ENCODE peak calls at places on chromosomes 3 and 15, in nine cellular contexts. G is sigmoid colon, H is colonic mucosa, C is mammary epithelial cell, E is lung, Z is ovary, D is left lung, U is SK-N-SH, X is mesenchymal stem cell. Q is an unnamed sample.

GRCh38 chr15:68717952-68718351 is 102.7 kb downstream of the ANP32A start:
- DNase-seq in G (no peak), H (no peak), C (no peak), E (no peak), Z (no peak), D (no peak), U (no peak), X (no peak), Q (no peak)

GRCh38 chr3:141063831-141064230 is 12.7 kb downstream of the SPSB4 start:
- DNase-seq in G (peak), H (no peak), C (no peak), E (no peak), Z (no peak), D (no peak), U (peak), X (no peak), Q (no peak)

GRCh38 chr3:72964633-72965032 is 32.0 kb upstream of the PPP4R2 start:
- DNase-seq in G (no peak), H (no peak), C (no peak), E (no peak), Z (no peak), D (no peak), U (no peak), X (no peak), Q (no peak)

GRCh38 chr3:49359623-49360022 is 1.5 kb upstream of the GPX1 start:
- DNase-seq in G (no peak), H (no peak), C (peak), E (no peak), Z (no peak), D (no peak), U (no peak), X (peak), Q (no peak)

GRCh38 chr15:85754993-85755392 is 39.7 kb downstream of the KLHL25 start:
- DNase-seq in G (peak), H (no peak), C (no peak), E (no peak), Z (no peak), D (no peak), U (peak), X (no peak), Q (no peak)

GRCh38 chr3:58020740-58021071 is 12.5 kb downstream of the FLNB start:
- DNase-seq in G (no peak), H (peak), C (no peak), E (no peak), Z (no peak), D (no peak), U (no peak), X (no peak), Q (no peak)

GRCh38 chr3:149382091-149382467 is 4.6 kb upstream of the TM4SF1 start:
- DNase-seq in G (no peak), H (no peak), C (peak), E (no peak), Z (no peak), D (no peak), U (no peak), X (peak), Q (no peak)

GRCh38 chr3:37793889-37794591 is 67.6 kb upstream of the CTDSPL start:
- DNase-seq in G (no peak), H (no peak), C (no peak), E (no peak), Z (no peak), D (no peak), U (no peak), X (no peak), Q (no peak)

GRCh38 chr3:50210510-50211367 is 5.7 kb downstream of the SLC38A3 start:
- DNase-seq in G (no peak), H (peak), C (no peak), E (no peak), Z (no peak), D (no peak), U (no peak), X (no peak), Q (no peak)

GRCh38 chr3:46939578-46940405 is 36.8 kb downstream of the CCDC12 start:
- DNase-seq in G (no peak), H (no peak), C (no peak), E (no peak), Z (no peak), D (no peak), U (no peak), X (no peak), Q (no peak)

GRCh38 chr3:46944191-46944590 is 32.4 kb downstream of the CCDC12 start:
- DNase-seq in G (no peak), H (no peak), C (no peak), E (no peak), Z (no peak), D (no peak), U (no peak), X (no peak), Q (no peak)

GRCh38 chr3:46943237-46944187 is 33.0 kb downstream of the CCDC12 start:
- DNase-seq in G (no peak), H (peak), C (peak), E (peak), Z (no peak), D (no peak), U (no peak), X (no peak), Q (no peak)

GRCh38 chr3:46942079-46942478 is 34.5 kb downstream of the CCDC12 start:
- DNase-seq in G (no peak), H (no peak), C (no peak), E (no peak), Z (no peak), D (no peak), U (no peak), X (no peak), Q (no peak)

GRCh38 chr3:46942481-46943236 is 33.9 kb downstream of the CCDC12 start:
- DNase-seq in G (no peak), H (no peak), C (no peak), E (no peak), Z (no peak), D (no peak), U (no peak), X (no peak), Q (no peak)
- H3K27ac ChIP-seq in G (no peak), H (peak), C (peak), E (peak), Z (no peak), D (peak), U (no peak), X (peak), Q (no peak)

GRCh38 chr3:192515661-192516040 is 211.7 kb downstream of the FGF12 start:
- DNase-seq in G (no peak), H (no peak), C (no peak), E (no peak), Z (no peak), D (no peak), U (no peak), X (no peak), Q (no peak)

GRCh38 chr3:192516850-192517249 is 210.5 kb downstream of the FGF12 start:
- DNase-seq in G (no peak), H (no peak), C (no peak), E (no peak), Z (no peak), D (no peak), U (no peak), X (no peak), Q (no peak)

GRCh38 chr3:192514754-192515660 is 212.3 kb downstream of the FGF12 start:
- DNase-seq in G (no peak), H (peak), C (no peak), E (no peak), Z (no peak), D (peak), U (peak), X (no peak), Q (peak)

DNA sequence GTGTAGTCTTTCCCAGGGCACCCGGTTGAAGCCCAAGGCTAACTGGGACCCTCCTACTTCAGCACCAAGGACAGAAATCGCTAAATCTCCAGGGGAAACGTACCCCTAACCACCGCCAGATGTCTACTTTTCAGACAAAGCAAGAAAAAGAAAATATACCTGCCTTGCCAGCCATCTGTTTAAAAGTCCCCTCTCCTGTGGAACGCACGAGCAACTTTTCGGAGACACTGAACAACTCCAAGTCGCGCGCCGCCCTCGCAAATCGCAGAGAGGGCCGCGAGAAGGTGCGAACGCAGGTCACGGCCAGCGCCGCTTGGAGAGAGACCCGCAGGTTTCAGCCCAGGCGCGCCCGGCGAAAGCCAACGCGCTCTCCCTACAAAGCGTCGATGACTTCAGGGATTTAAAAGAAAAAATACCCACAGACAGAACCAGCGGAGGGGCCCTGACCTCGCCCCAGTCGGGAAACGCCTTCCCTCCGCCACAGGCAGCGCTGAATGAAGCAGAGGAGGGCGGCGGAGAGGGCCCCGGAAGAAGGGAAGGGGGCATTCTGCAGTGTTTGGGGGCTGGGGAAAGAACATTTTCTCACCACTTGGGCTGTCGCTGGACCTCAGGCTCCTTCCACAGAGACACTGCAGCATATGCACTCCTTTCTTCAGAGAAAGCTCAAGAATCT is 213.1 kb downstream of the FGF12 start:
- DNase-seq in G (no peak), H (no peak), C (peak), E (no peak), Z (no peak), D (peak), U (peak), X (peak), Q (peak)
- H3K27ac ChIP-seq in G (no peak), H (no peak), C (no peak), E (no peak), Z (no peak), D (no peak), U (no peak), X (no peak), Q (no peak)

GRCh38 chr3:100647673-100648072 is 38.3 kb downstream of the ADGRG7 start:
- DNase-seq in G (no peak), H (no peak), C (no peak), E (no peak), Z (no peak), D (no peak), U (no peak), X (no peak), Q (no peak)
- H3K27ac ChIP-seq in G (no peak), H (no peak), C (no peak), E (no peak), Z (no peak), D (no peak), U (no peak), X (no peak), Q (no peak)

DNA sequence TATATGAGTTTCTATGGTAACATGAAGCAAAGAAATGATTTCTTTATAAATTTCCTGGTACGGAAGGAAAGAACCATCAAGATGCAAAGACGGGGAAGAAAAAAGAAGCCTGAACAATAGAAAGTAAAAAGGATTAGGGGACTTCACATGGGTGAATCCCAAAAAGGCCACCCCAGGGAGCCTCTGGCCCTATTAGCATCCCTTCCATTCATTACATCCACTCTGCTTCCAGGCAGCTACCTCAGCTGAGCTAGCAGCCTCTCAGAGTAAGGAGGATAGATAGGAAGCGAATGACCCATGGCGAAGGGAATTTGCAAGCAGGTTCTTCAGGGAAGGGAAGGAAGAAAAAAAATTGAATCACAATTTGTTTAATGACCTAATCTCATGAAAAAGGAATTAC is 81.6 kb downstream of the GABRB3 start:
- DNase-seq in G (no peak), H (no peak), C (no peak), E (no peak), Z (no peak), D (no peak), U (no peak), X (no peak), Q (no peak)
- H3K27ac ChIP-seq in G (no peak), H (no peak), C (no peak), E (no peak), Z (no peak), D (no peak), U (no peak), X (no peak), Q (no peak)